ENCODE peak calls at places on chromosome 15, in eight cellular contexts. T is germinal center, J is HTR-8/SVneo, H is WERI-Rb-1, V is uterus, D is ecto neural progenitor cell, W is dorsolateral prefrontal cortex, O is NCI-H1105. U is an unnamed sample.

GRCh38 chr15:89018235-89018634 is 70.0 kb upstream of the ABHD2 start:
- DNase-seq in T (no peak), J (no peak), H (no peak), V (peak), D (no peak), W (peak), O (no peak), U (peak)

GRCh38 chr15:58839485-58839884 is 68.4 kb downstream of the MINDY2 start:
- DNase-seq in T (peak), J (peak), H (no peak), V (no peak), D (no peak), W (no peak), O (no peak), U (no peak)

GRCh38 chr15:88498991-88499390 is 31.5 kb downstream of the MRPS11 start:
- DNase-seq in T (no peak), J (no peak), H (peak), V (no peak), D (no peak), W (no peak), O (no peak), U (no peak)

GRCh38 chr15:50053457-50053856 is 65.6 kb downstream of the ATP8B4 start:
- DNase-seq in T (no peak), J (no peak), H (no peak), V (no peak), D (no peak), W (no peak), O (no peak), U (no peak)

GRCh38 chr15:99371180-99372103 is 120.2 kb downstream of the LRRC28 start:
- DNase-seq in T (no peak), J (no peak), H (no peak), V (no peak), D (no peak), W (no peak), O (no peak), U (no peak)

GRCh38 chr15:40454904-40455391 is 14.2 kb downstream of the BAHD1 start:
- DNase-seq in T (no peak), J (no peak), H (no peak), V (no peak), D (no peak), W (no peak), O (no peak), U (no peak)

GRCh38 chr15:60590935-60591490 is 112.1 kb upstream of the ICE2 start:
- DNase-seq in T (peak), J (no peak), H (peak), V (peak), D (peak), W (peak), O (no peak), U (peak)

GRCh38 chr15:83282859-83283812 is 1.3 kb downstream of the BNC1 start:
- DNase-seq in T (no peak), J (peak), H (no peak), V (no peak), D (peak), W (no peak), O (no peak), U (peak)

GRCh38 chr15:57726411-57726810 is 19.9 kb downstream of the POLR2M start:
- DNase-seq in T (no peak), J (no peak), H (no peak), V (no peak), D (no peak), W (no peak), O (no peak), U (no peak)

GRCh38 chr15:80953953-80954778 is 35.5 kb downstream of the MESD start:
- DNase-seq in T (no peak), J (no peak), H (no peak), V (no peak), D (no peak), W (no peak), O (no peak), U (no peak)

GRCh38 chr15:70113304-70113700 is 15.6 kb upstream of the TLE3 start:
- DNase-seq in T (no peak), J (no peak), H (no peak), V (no peak), D (no peak), W (no peak), O (no peak), U (peak)

GRCh38 chr15:42010434-42010833 is 10.4 kb downstream of the PLA2G4E start:
- DNase-seq in T (no peak), J (no peak), H (no peak), V (no peak), D (no peak), W (no peak), O (no peak), U (no peak)

GRCh38 chr15:64029111-64029510 is 17.2 kb downstream of the DAPK2 start:
- DNase-seq in T (no peak), J (no peak), H (no peak), V (no peak), D (no peak), W (peak), O (no peak), U (no peak)

GRCh38 chr15:85580914-85581313 is 200.5 kb downstream of the AKAP13 start:
- DNase-seq in T (peak), J (no peak), H (no peak), V (no peak), D (no peak), W (no peak), O (no peak), U (no peak)

GRCh38 chr15:91032919-91033803 is 10.8 kb upstream of the VPS33B start:
- DNase-seq in T (peak), J (no peak), H (peak), V (no peak), D (peak), W (no peak), O (peak), U (peak)

GRCh38 chr15:72156928-72157327 is 38.7 kb downstream of the SENP8 start:
- DNase-seq in T (no peak), J (no peak), H (no peak), V (no peak), D (no peak), W (no peak), O (no peak), U (no peak)

GRCh38 chr15:46080018-46080417 is 445.2 kb downstream of the SQOR start:
- DNase-seq in T (no peak), J (no peak), H (no peak), V (no peak), D (peak), W (no peak), O (no peak), U (no peak)

GRCh38 chr15:32723171-32723948 is 5.6 kb downstream of the GREM1 start:
- DNase-seq in T (no peak), J (no peak), H (no peak), V (no peak), D (no peak), W (no peak), O (no peak), U (no peak)

GRCh38 chr15:69743091-69743490 is 290.5 kb downstream of the RPLP1 start:
- DNase-seq in T (no peak), J (no peak), H (peak), V (no peak), D (no peak), W (no peak), O (no peak), U (no peak)

GRCh38 chr15:92902020-92902419 is 1.9 kb downstream of the CHD2 start:
- DNase-seq in T (no peak), J (no peak), H (no peak), V (no peak), D (no peak), W (no peak), O (no peak), U (no peak)